ENCODE peak calls at places on chromosomes 4 and X, in four cellular contexts. Z is SK-N-SH, L is GM12892, N is suprapubic skin. W is an unnamed sample.

GRCh38 chrX:38860106-38861013 is 59.1 kb downstream of the MID1IP1 start:
- DNase-seq in Z (no peak), L (no peak), N (no peak), W (no peak)

GRCh38 chr4:53576676-53577372 is 14.5 kb downstream of the LNX1 start:
- DNase-seq in Z (no peak), L (no peak), N (no peak), W (no peak)

GRCh38 chr4:20248155-20248558 is 3.5 kb upstream of the SLIT2 start:
- DNase-seq in Z (peak; percentile 55), L (no peak), N (no peak), W (peak; percentile 28)

GRCh38 chr4:72858328-72858727 is 211.2 kb downstream of the COX18 start:
- DNase-seq in Z (no peak), L (no peak), N (no peak), W (no peak)

GRCh38 chrX:37679230-37679629 is 6.4 kb upstream of the XK start:
- DNase-seq in Z (no peak), L (no peak), N (no peak), W (no peak)

GRCh38 chr4:5266991-5267390 is 215.7 kb downstream of the STK32B start:
- DNase-seq in Z (no peak), L (no peak), N (no peak), W (no peak)

GRCh38 chrX:19912-20571 is 261.1 kb upstream of the PLCXD1 start:
- DNase-seq in Z (peak; percentile 26), L (no peak), N (no peak), W (no peak)

GRCh38 chr4:181261279-181261678 is 981.9 kb upstream of the TENM3 start:
- DNase-seq in Z (no peak), L (no peak), N (no peak), W (no peak)

GRCh38 chr4:108851346-108851745 is 88.5 kb upstream of the ETNPPL start:
- DNase-seq in Z (no peak), L (no peak), N (no peak), W (no peak)

GRCh38 chr4:142377345-142378091 is 468.6 kb downstream of the INPP4B start:
- DNase-seq in Z (no peak), L (no peak), N (no peak), W (no peak)

GRCh38 chr4:141375855-141376254 is 155.2 kb downstream of the ZNF330 start:
- DNase-seq in Z (peak; percentile 17), L (no peak), N (no peak), W (no peak)

GRCh38 chr4:67933038-67933437 is 30.3 kb downstream of the TMPRSS11A start:
- DNase-seq in Z (no peak), L (no peak), N (no peak), W (no peak)

GRCh38 chrX:46788902-46789301 is 30.0 kb upstream of the SLC9A7 start:
- DNase-seq in Z (no peak), L (no peak), N (no peak), W (no peak)

GRCh38 chr4:48329193-48329592 is 12.1 kb upstream of the SLAIN2 start:
- DNase-seq in Z (no peak), L (no peak), N (no peak), W (no peak)

GRCh38 chr4:110475881-110476818 is at the start of gene ENPEP:
- DNase-seq in Z (peak; percentile 21), L (no peak), N (no peak), W (no peak)

GRCh38 chrX:76253432-76253831 is 80.6 kb downstream of the PBDC1 start:
- DNase-seq in Z (peak; percentile 24), L (no peak), N (no peak), W (peak; percentile 2)

GRCh38 chr4:3480528-3481112 is 17.5 kb downstream of the DOK7 start:
- DNase-seq in Z (peak; percentile 92), L (peak; percentile 78), N (no peak), W (no peak)

GRCh38 chr4:153528705-153529493 is 62.7 kb downstream of the TMEM131L start:
- DNase-seq in Z (no peak), L (no peak), N (no peak), W (no peak)

GRCh38 chr4:147160908-147161513 is 215.3 kb upstream of the TTC29 start:
- DNase-seq in Z (peak; percentile 77), L (peak; percentile 12), N (no peak), W (no peak)

GRCh38 chr4:140865830-140866229 is 109.6 kb upstream of the TBC1D9 start:
- DNase-seq in Z (no peak), L (no peak), N (no peak), W (no peak)

GRCh38 chrX:68835468-68835867 is 6.6 kb downstream of the EFNB1 start:
- DNase-seq in Z (no peak), L (no peak), N (peak; percentile 32), W (no peak)

GRCh38 chr4:105998210-105998609 is 102.9 kb downstream of the NPNT start:
- DNase-seq in Z (no peak), L (no peak), N (no peak), W (no peak)

GRCh38 chrX:75483935-75484334 is 38.9 kb downstream of the ZDHHC15 start:
- DNase-seq in Z (no peak), L (no peak), N (no peak), W (no peak)

GRCh38 chr4:85995361-85995760 is 364.5 kb downstream of the MAPK10 start:
- DNase-seq in Z (no peak), L (no peak), N (no peak), W (no peak)

GRCh38 chr4:145234086-145234694 is 53.8 kb upstream of the OTUD4 start:
- DNase-seq in Z (peak; percentile 65), L (peak; percentile 26), N (no peak), W (no peak)

GRCh38 chr4:22708961-22709360 is 16.2 kb downstream of the GBA3 start:
- DNase-seq in Z (no peak), L (no peak), N (no peak), W (no peak)

GRCh38 chrX:122641826-122642225 is 542.3 kb upstream of the GRIA3 start:
- DNase-seq in Z (no peak), L (no peak), N (no peak), W (no peak)

DNA sequence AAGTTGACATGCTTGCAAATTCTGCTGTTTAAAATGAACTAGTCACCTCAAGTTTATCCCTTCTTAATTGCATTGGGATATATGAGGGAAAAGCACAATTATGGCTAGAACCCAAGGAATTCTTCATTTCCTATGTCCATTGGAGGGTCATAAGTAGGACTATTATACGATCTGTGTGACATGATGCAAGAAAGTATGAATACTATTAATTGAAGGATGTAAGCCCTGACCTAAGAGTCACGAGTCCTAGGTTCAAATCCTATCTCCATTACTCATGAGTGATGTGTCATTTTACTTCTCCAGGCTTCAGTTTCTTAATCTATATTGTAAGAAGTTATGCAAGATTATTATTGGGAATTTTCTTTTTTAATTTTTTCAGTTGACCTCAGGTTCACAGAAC is 542.9 kb upstream of the GRIA3 start:
- DNase-seq in Z (no peak), L (no peak), N (no peak), W (no peak)
- TF ChIP-seq POLR2AphosphoS5 in Z (no peak), L (no peak), N (no peak), W (no peak)

GRCh38 chrX:154539077-154539476 is 7.6 kb downstream of the G6PD start:
- DNase-seq in Z (peak; percentile 57), L (no peak), N (no peak), W (no peak)
- TF ChIP-seq POLR2AphosphoS5 in Z (no peak), L (no peak), N (no peak), W (no peak)

GRCh38 chr4:156941940-156942548 is 29.6 kb downstream of the PDGFC start:
- DNase-seq in Z (no peak), L (no peak), N (no peak), W (no peak)
- TF ChIP-seq POLR2AphosphoS5 in Z (no peak), L (no peak), N (no peak), W (no peak)

GRCh38 chr4:80237992-80238391 is 28.5 kb upstream of the FGF5 start:
- DNase-seq in Z (no peak), L (no peak), N (no peak), W (no peak)
- TF ChIP-seq POLR2AphosphoS5 in Z (peak; percentile 91), L (no peak), N (no peak), W (no peak)

GRCh38 chrX:10892605-10893225 is 218.4 kb upstream of the HCCS start:
- DNase-seq in Z (no peak), L (no peak), N (no peak), W (no peak)
- TF ChIP-seq POLR2AphosphoS5 in Z (no peak), L (no peak), N (no peak), W (no peak)